ENCODE peak calls at places on chromosomes 11 and 22, in four cellular contexts. One of them, this sample, is unnamed.

GRCh38 chr11:95592455-95592854 is 197.1 kb downstream of the FAM76B start:
- DNase-seq in right lobe of liver: no peak
- DNase-seq in gastrocnemius medialis: no peak
- DNase-seq in endothelial cell of umbilical vein: no peak
- DNase-seq in this sample: no peak

GRCh38 chr11:65493367-65494176 is 5.3 kb upstream of the MALAT1 start:
- DNase-seq in right lobe of liver: peak
- DNase-seq in gastrocnemius medialis: peak
- DNase-seq in endothelial cell of umbilical vein: peak
- DNase-seq in this sample: peak

GRCh38 chr22:42928969-42929837 is 72.1 kb upstream of the ARFGAP3 start:
- DNase-seq in right lobe of liver: no peak
- DNase-seq in gastrocnemius medialis: peak
- DNase-seq in endothelial cell of umbilical vein: no peak
- DNase-seq in this sample: peak

GRCh38 chr11:71999813-72000590 is 1.3 kb downstream of the IL18BP start:
- DNase-seq in right lobe of liver: no peak
- DNase-seq in gastrocnemius medialis: no peak
- DNase-seq in endothelial cell of umbilical vein: no peak
- DNase-seq in this sample: no peak

GRCh38 chr11:13207665-13208594 is 69.7 kb upstream of the BMAL1 start:
- DNase-seq in right lobe of liver: no peak
- DNase-seq in gastrocnemius medialis: no peak
- DNase-seq in endothelial cell of umbilical vein: peak
- DNase-seq in this sample: peak

GRCh38 chr11:88175707-88176066 is 444 bp upstream of the RAB38 start:
- DNase-seq in right lobe of liver: no peak
- DNase-seq in gastrocnemius medialis: no peak
- DNase-seq in endothelial cell of umbilical vein: peak
- DNase-seq in this sample: no peak

GRCh38 chr22:36910461-36910860 is 3.0 kb upstream of the CSF2RB start:
- DNase-seq in right lobe of liver: no peak
- DNase-seq in gastrocnemius medialis: no peak
- DNase-seq in endothelial cell of umbilical vein: no peak
- DNase-seq in this sample: no peak

GRCh38 chr22:49789289-49790141 is 38.2 kb downstream of the BRD1 start:
- DNase-seq in right lobe of liver: no peak
- DNase-seq in gastrocnemius medialis: peak
- DNase-seq in endothelial cell of umbilical vein: no peak
- DNase-seq in this sample: no peak

GRCh38 chr11:106473089-106473722 is 395.7 kb downstream of the AASDHPPT start:
- DNase-seq in right lobe of liver: no peak
- DNase-seq in gastrocnemius medialis: no peak
- DNase-seq in endothelial cell of umbilical vein: peak
- DNase-seq in this sample: no peak

GRCh38 chr11:101436511-101437142 is 147.2 kb downstream of the TRPC6 start:
- DNase-seq in right lobe of liver: no peak
- DNase-seq in gastrocnemius medialis: no peak
- DNase-seq in endothelial cell of umbilical vein: peak
- DNase-seq in this sample: no peak

GRCh38 chr22:46377566-46378498 is 42.3 kb downstream of the TRMU start:
- DNase-seq in right lobe of liver: peak
- DNase-seq in gastrocnemius medialis: peak
- DNase-seq in endothelial cell of umbilical vein: no peak
- DNase-seq in this sample: peak

GRCh38 chr11:46248270-46249102 is 29.0 kb upstream of the CREB3L1 start:
- DNase-seq in right lobe of liver: no peak
- DNase-seq in gastrocnemius medialis: no peak
- DNase-seq in endothelial cell of umbilical vein: peak
- DNase-seq in this sample: no peak

GRCh38 chr11:94574193-94574961 is 7.2 kb downstream of the PIWIL4 start:
- DNase-seq in right lobe of liver: no peak
- DNase-seq in gastrocnemius medialis: no peak
- DNase-seq in endothelial cell of umbilical vein: no peak
- DNase-seq in this sample: no peak

GRCh38 chr11:103085758-103086365 is 6.1 kb downstream of the DCUN1D5 start:
- DNase-seq in right lobe of liver: no peak
- DNase-seq in gastrocnemius medialis: no peak
- DNase-seq in endothelial cell of umbilical vein: peak
- DNase-seq in this sample: no peak

GRCh38 chr11:110712643-110713468 is 619 bp upstream of the ARHGAP20 start:
- DNase-seq in right lobe of liver: peak
- DNase-seq in gastrocnemius medialis: peak
- DNase-seq in endothelial cell of umbilical vein: peak
- DNase-seq in this sample: peak

GRCh38 chr22:21591695-21592094 is 24.2 kb downstream of the UBE2L3 start:
- DNase-seq in right lobe of liver: no peak
- DNase-seq in gastrocnemius medialis: peak
- DNase-seq in endothelial cell of umbilical vein: no peak
- DNase-seq in this sample: peak

GRCh38 chr11:11894486-11894885 is 52.7 kb downstream of the USP47 start:
- DNase-seq in right lobe of liver: no peak
- DNase-seq in gastrocnemius medialis: no peak
- DNase-seq in endothelial cell of umbilical vein: no peak
- DNase-seq in this sample: no peak

GRCh38 chr11:115290479-115291390 is 213.5 kb downstream of the CADM1 start:
- DNase-seq in right lobe of liver: no peak
- DNase-seq in gastrocnemius medialis: no peak
- DNase-seq in endothelial cell of umbilical vein: peak
- DNase-seq in this sample: no peak

GRCh38 chr22:32803020-32803758 is 1.7 kb downstream of the TIMP3 start:
- DNase-seq in right lobe of liver: peak
- DNase-seq in gastrocnemius medialis: no peak
- DNase-seq in endothelial cell of umbilical vein: no peak
- DNase-seq in this sample: no peak

GRCh38 chr11:22304337-22304961 is 33.7 kb upstream of the SLC17A6 start:
- DNase-seq in right lobe of liver: no peak
- DNase-seq in gastrocnemius medialis: no peak
- DNase-seq in endothelial cell of umbilical vein: peak
- DNase-seq in this sample: no peak

GRCh38 chr11:44733877-44734276 is 7.1 kb downstream of the TSPAN18 start:
- DNase-seq in right lobe of liver: no peak
- DNase-seq in gastrocnemius medialis: no peak
- DNase-seq in endothelial cell of umbilical vein: no peak
- DNase-seq in this sample: no peak

GRCh38 chr11:43282607-43283440 is 29.0 kb upstream of the API5 start:
- DNase-seq in right lobe of liver: peak
- DNase-seq in gastrocnemius medialis: no peak
- DNase-seq in endothelial cell of umbilical vein: peak
- DNase-seq in this sample: peak

GRCh38 chr22:49825944-49826602 is 1.6 kb downstream of the BRD1 start:
- DNase-seq in right lobe of liver: no peak
- DNase-seq in gastrocnemius medialis: no peak
- DNase-seq in endothelial cell of umbilical vein: peak
- DNase-seq in this sample: no peak

GRCh38 chr22:31227186-31227585 is 15.1 kb downstream of the LIMK2 start:
- DNase-seq in right lobe of liver: no peak
- DNase-seq in gastrocnemius medialis: no peak
- DNase-seq in endothelial cell of umbilical vein: peak
- DNase-seq in this sample: no peak

GRCh38 chr11:72333657-72334056 is 89.7 kb upstream of the PHOX2A start:
- DNase-seq in right lobe of liver: no peak
- DNase-seq in gastrocnemius medialis: no peak
- DNase-seq in endothelial cell of umbilical vein: no peak
- DNase-seq in this sample: no peak

GRCh38 chr22:26894362-26894761 is 237.0 kb downstream of the MIAT start:
- DNase-seq in right lobe of liver: no peak
- DNase-seq in gastrocnemius medialis: no peak
- DNase-seq in endothelial cell of umbilical vein: peak
- DNase-seq in this sample: no peak

DNA sequence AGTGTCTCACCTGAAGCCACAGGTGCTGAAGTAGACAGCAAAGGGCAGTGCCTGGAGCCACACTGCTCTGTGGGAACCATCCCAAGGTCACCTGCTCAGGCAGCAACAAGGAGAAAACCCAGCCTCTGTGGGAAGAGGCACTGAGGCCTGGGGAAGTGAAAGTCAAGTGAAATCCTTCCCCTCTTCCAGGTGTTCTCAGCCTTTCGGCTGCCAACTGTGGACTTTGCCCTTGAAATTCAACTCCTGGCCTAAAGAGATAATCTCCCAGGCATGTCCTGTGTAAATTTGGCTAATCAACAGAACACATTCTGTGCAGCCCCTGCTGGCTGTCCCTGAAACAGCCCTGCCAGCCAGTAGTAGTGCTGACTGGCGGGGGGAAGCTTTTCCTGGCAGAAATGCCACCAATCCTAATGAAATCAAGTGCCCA is 112.1 kb downstream of the RPL27A start:
- DNase-seq in right lobe of liver: peak
- DNase-seq in gastrocnemius medialis: no peak
- DNase-seq in endothelial cell of umbilical vein: no peak
- DNase-seq in this sample: no peak
- TF ChIP-seq CTCF in right lobe of liver: peak
- TF ChIP-seq CTCF in gastrocnemius medialis: no peak
- TF ChIP-seq CTCF in endothelial cell of umbilical vein: no peak
- TF ChIP-seq CTCF in this sample: peak

GRCh38 chr11:3173795-3174194 is 8.7 kb upstream of the OSBPL5 start:
- DNase-seq in right lobe of liver: no peak
- DNase-seq in gastrocnemius medialis: no peak
- DNase-seq in endothelial cell of umbilical vein: no peak
- DNase-seq in this sample: no peak

GRCh38 chr11:3169952-3170755 is 5.0 kb upstream of the OSBPL5 start:
- DNase-seq in right lobe of liver: peak
- DNase-seq in gastrocnemius medialis: peak
- DNase-seq in endothelial cell of umbilical vein: no peak
- DNase-seq in this sample: peak

GRCh38 chr11:3174387-3174786 is 9.3 kb upstream of the OSBPL5 start:
- DNase-seq in right lobe of liver: no peak
- DNase-seq in gastrocnemius medialis: no peak
- DNase-seq in endothelial cell of umbilical vein: no peak
- DNase-seq in this sample: no peak

GRCh38 chr11:3170756-3171670 is 5.9 kb upstream of the OSBPL5 start:
- DNase-seq in right lobe of liver: peak
- DNase-seq in gastrocnemius medialis: no peak
- DNase-seq in endothelial cell of umbilical vein: no peak
- DNase-seq in this sample: peak

DNA sequence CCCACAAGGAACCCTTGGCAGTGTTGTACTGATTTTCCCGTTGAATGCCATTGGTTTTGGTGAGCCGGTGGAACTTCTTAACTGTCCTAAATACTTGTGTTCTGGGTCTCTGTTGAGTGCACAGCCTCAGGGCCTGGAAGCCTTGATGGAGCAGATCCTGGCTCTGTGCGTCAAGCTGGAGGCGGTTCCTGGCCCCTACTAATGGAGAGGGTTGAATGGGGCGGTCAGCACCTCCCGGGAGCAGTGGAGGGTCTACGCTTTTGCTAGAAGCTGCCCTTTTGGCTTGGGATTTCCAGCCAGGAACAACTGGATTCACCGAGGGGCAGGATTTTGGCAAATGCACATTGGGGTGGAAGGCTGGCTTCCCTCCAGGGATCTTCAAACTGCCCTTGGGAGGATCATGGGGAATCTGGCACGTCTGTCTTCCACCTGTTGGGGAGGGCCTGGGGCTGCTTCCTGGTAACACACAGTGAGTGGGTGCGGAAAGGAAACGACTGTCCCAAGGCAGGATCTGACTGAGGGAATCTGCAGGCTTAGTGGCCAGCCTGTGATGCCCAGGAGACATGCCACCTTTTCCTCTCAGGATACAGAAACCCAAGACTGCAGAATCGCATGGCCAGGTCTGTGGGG is 6.9 kb upstream of the OSBPL5 start:
- DNase-seq in right lobe of liver: peak
- DNase-seq in gastrocnemius medialis: no peak
- DNase-seq in endothelial cell of umbilical vein: no peak
- DNase-seq in this sample: peak
- H3K27ac ChIP-seq in right lobe of liver: no peak
- H3K27ac ChIP-seq in gastrocnemius medialis: no peak
- H3K27ac ChIP-seq in endothelial cell of umbilical vein: no peak
- H3K27ac ChIP-seq in this sample: no peak

DNA sequence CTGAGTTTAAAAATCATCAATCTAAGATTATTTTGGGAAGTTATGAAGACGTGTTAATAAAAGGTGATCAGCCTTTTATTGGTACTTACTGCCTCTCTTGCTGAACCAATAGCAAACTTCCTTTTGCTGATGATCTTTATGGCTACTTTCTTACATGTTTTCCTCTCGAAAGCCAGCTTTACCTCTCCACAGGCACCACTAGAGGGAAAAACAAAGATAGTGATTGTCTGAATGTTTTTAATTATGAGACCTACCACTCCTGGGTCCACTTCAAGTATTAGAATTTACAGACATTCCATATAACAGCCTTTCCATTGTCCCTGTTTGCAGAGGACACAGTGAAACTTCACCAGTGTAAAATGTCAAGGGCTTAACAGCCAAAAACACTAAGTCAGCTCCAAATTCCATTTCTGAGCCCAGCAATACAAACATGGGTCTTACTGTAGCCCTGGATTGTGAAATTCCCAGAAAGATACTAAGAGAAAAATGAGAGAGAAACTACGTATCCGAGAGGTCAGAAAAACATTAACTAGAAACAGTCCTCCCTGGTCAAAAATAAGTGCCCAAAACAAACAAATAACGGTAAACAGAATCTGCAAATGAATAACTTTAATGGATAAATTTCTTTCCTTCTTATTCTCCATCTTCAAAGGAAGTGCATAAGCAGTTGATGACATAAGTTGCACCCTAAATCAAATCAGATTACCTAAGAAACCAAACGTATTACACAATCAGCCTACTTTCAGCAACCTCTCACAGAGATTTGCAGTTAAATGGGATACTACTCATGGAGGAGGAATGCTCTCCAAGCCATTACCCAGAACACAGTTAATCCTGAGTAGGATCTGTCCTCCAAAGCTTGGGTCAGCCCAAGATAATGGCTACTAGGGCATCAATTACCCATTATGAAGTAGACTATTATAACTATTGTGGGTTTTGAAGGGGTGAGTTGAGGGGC is 29.5 kb downstream of the CHEK2 start:
- DNase-seq in right lobe of liver: no peak
- DNase-seq in gastrocnemius medialis: no peak
- DNase-seq in endothelial cell of umbilical vein: peak
- DNase-seq in this sample: no peak
- H3K4me3 ChIP-seq in right lobe of liver: no peak
- H3K4me3 ChIP-seq in gastrocnemius medialis: peak
- H3K4me3 ChIP-seq in endothelial cell of umbilical vein: no peak
- H3K4me3 ChIP-seq in this sample: peak

DNA sequence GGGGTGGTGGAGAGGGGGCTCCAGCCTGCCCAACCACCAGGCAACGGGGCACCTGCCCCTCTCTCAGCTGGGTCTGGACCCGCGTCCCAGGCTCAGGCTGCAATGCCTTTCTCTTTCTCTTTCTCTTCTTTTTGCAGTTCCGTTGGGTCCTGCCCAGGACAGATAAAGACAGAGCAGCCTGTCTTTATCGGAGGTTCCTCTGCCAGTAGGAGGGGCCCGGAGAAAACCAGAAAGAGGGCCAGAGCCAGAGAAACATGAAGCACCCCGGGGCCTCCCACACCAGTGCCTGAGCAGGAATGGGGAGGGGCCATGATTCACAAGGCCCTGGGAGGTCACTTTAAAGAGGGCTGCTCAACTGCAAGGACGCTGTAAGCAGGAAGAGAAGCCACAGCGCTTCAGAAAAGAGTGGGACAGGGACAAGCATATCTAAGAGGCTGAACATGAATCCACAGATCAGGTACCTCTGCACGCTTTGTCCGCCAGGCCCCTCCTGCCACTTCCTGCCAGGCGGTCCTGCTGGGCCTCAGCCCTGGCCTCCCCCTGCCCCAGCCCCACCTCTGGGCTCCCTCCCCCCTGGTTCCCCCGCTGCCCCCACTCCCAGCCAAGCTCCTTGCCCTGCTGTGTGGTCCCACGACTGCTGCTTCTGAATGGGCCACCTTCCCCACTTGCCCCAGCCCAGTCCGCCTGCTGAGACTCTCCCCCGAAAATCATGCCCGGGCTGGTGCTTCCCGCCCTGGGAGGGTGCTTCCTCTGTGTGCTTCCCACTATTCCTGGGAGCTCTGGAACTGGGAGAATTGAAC is at the start of gene APOBEC3C:
- DNase-seq in right lobe of liver: peak
- DNase-seq in gastrocnemius medialis: peak
- DNase-seq in endothelial cell of umbilical vein: peak
- DNase-seq in this sample: peak
- TF ChIP-seq CTCF in right lobe of liver: no peak
- TF ChIP-seq CTCF in gastrocnemius medialis: no peak
- TF ChIP-seq CTCF in endothelial cell of umbilical vein: no peak
- TF ChIP-seq CTCF in this sample: no peak